ENCODE peak calls at places on chromosomes 7 and 10, in four cellular contexts. C is H1, T is H9, D is neuronal stem cell. U is an unnamed sample.

GRCh38 chr10:53256623-53257022 is 484.0 kb upstream of the MBL2 start:
- DNase-seq in C (peak; percentile 23), D (no peak), T (peak; percentile 31), U (no peak)

GRCh38 chr7:82122290-82122689 is 321.3 kb downstream of the CACNA2D1 start:
- DNase-seq in C (no peak), D (no peak), T (no peak), U (no peak)

GRCh38 chr7:491292-491957 is 28.2 kb downstream of the PDGFA start:
- DNase-seq in C (no peak), D (no peak), T (no peak), U (no peak)

GRCh38 chr7:90726120-90726519 is 130.0 kb downstream of the CDK14 start:
- DNase-seq in T (no peak), D (no peak), C (no peak), U (peak; percentile 34)

GRCh38 chr7:101983147-101983811 is 165.9 kb downstream of the CUX1 start:
- DNase-seq in D (no peak), C (no peak), T (no peak), U (no peak)

GRCh38 chr10:101217450-101218281 is 11.6 kb downstream of the LBX1 start:
- DNase-seq in C (no peak), D (peak; percentile 87), T (peak; percentile 88), U (peak; percentile 46)

GRCh38 chr10:91796332-91797076 is 1.7 kb upstream of the TNKS2 start:
- DNase-seq in D (no peak), T (peak; percentile 66), C (no peak), U (peak; percentile 21)

GRCh38 chr10:3785849-3786290 is 861 bp upstream of the KLF6 start:
- DNase-seq in T (peak; percentile 48), D (peak; percentile 35), C (no peak), U (peak; percentile 71)

GRCh38 chr10:75662715-75663114 is 231.3 kb downstream of the LRMDA start:
- DNase-seq in D (no peak), T (no peak), C (no peak), U (peak; percentile 93)

GRCh38 chr10:62763155-62763554 is 41.4 kb upstream of the ADO start:
- DNase-seq in C (no peak), D (no peak), T (no peak), U (no peak)

GRCh38 chr10:49176310-49177268 is 11.6 kb downstream of the TMEM273 start:
- DNase-seq in C (no peak), T (no peak), D (no peak), U (no peak)

GRCh38 chr7:142248-142955 is 50.0 kb upstream of the FAM20C start:
- DNase-seq in D (no peak), C (no peak), T (no peak), U (no peak)

GRCh38 chr10:68156373-68157185 is 47.3 kb downstream of the MYPN start:
- DNase-seq in T (peak; percentile 42), D (peak; percentile 36), C (no peak), U (peak; percentile 59)

GRCh38 chr7:33040803-33041516 is 21.6 kb downstream of the NT5C3A start:
- DNase-seq in D (no peak), C (no peak), T (no peak), U (peak; percentile 29)

GRCh38 chr7:118452128-118452527 is 227.6 kb downstream of the ANKRD7 start:
- DNase-seq in D (no peak), C (no peak), T (no peak), U (no peak)

GRCh38 chr7:117202511-117202910 is 120.3 kb downstream of the WNT2 start:
- DNase-seq in D (no peak), C (no peak), T (no peak), U (no peak)

GRCh38 chr10:99429521-99430095 is 816 bp downstream of the GOT1 start:
- DNase-seq in D (no peak), C (no peak), T (no peak), U (no peak)

GRCh38 chr7:156027821-156028220 is 215.6 kb upstream of the SHH start:
- DNase-seq in T (no peak), D (no peak), C (no peak), U (no peak)

GRCh38 chr7:108062250-108063014 is 59.5 kb upstream of the LAMB1 start:
- DNase-seq in D (no peak), T (no peak), C (no peak), U (no peak)

GRCh38 chr10:58217612-58218011 is 50.1 kb downstream of the IPMK start:
- DNase-seq in C (no peak), D (no peak), T (no peak), U (no peak)

GRCh38 chr7:75531359-75531821 is 39.3 kb downstream of the SPDYE5 start:
- DNase-seq in D (no peak), C (peak; percentile 19), T (peak; percentile 71), U (peak; percentile 40)

DNA sequence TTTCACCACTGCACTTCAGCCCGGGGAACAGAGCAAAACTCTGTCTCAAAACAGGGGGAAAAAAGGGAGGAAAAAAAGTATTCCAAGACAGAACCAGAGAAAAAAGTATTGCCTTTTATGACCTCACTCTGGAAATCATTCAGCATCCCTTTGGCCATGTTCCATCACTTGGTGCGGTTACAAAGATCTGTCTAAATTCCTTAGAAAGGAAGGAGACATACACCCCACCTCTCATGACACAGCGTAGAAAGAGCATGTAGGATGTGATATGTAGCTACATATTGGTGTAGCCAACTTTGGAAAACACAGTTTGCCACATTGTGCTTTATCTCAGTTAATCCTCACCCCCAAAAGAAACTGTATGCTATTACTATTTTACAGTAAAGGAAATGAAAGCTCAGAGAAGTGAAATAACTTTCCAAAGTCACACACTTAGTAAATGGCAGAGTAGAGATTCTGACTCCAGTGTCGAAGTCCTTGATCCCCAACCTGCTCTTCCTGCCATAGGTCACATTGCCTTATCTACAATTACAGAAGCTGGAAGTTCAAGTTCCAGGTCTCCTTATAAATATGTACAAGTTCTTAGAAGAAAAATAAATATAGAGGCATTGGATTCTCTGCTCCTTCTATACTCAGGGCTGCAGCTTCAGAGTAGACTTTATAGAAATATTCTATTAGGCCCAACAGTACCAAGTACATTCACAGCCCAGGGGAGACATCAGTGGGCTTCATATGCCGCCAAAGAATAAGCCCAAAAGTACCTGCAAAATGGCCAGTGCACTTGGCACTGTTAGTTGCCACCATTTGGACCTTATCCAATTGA is 91.6 kb upstream of the KMT2E start:
- DNase-seq in C (no peak), T (no peak), D (no peak), U (no peak)
- H2BK15ac ChIP-seq in C (no peak overlapping the region), T (no peak overlapping the region), D (no peak overlapping the region), U (no peak overlapping the region)

GRCh38 chr10:90245623-90246022 is 544.2 kb downstream of the KIF20B start:
- DNase-seq in D (no peak), T (no peak), C (no peak), U (peak; percentile 8)
- H2BK12ac ChIP-seq in D (no peak overlapping the region), T (no peak overlapping the region), C (no peak overlapping the region), U (no peak overlapping the region)

GRCh38 chr10:122505011-122505410 is 43.7 kb downstream of the HTRA1 start:
- DNase-seq in D (no peak), C (no peak), T (no peak), U (no peak)
- H3K14ac ChIP-seq in D (peak overlapping the region; percentile 67), C (no peak overlapping the region), T (no peak overlapping the region), U (no peak overlapping the region)

GRCh38 chr7:35267372-35267771 is 13.5 kb upstream of the TBX20 start:
- DNase-seq in T (no peak), D (no peak), C (no peak), U (no peak)
- H2BK15ac ChIP-seq in T (no peak overlapping the region), D (no peak overlapping the region), C (no peak overlapping the region), U (no peak overlapping the region)

GRCh38 chr10:855079-855478 is 76.4 kb downstream of the LARP4B start:
- DNase-seq in T (no peak), C (no peak), D (no peak), U (no peak)

GRCh38 chr10:860519-860918 is 71.0 kb downstream of the LARP4B start:
- DNase-seq in C (no peak), D (no peak), T (no peak), U (no peak)

GRCh38 chr10:855671-856070 is 75.8 kb downstream of the LARP4B start:
- DNase-seq in C (no peak), T (no peak), D (no peak), U (no peak)

GRCh38 chr10:853017-853416 is 78.5 kb downstream of the LARP4B start:
- DNase-seq in C (no peak), T (no peak), D (no peak), U (no peak)

GRCh38 chr10:856405-857157 is 74.9 kb downstream of the LARP4B start:
- DNase-seq in C (no peak), T (no peak), D (no peak), U (no peak)
- H2BK12ac ChIP-seq in C (no peak overlapping the region), T (no peak overlapping the region), D (no peak overlapping the region), U (no peak overlapping the region)

GRCh38 chr10:77274046-77274795 is 363.4 kb downstream of the KCNMA1 start:
- DNase-seq in T (no peak), C (no peak), D (no peak), U (peak; percentile 76)
- H3K14ac ChIP-seq in T (no peak overlapping the region), C (no peak overlapping the region), D (no peak overlapping the region), U (no peak overlapping the region)

DNA sequence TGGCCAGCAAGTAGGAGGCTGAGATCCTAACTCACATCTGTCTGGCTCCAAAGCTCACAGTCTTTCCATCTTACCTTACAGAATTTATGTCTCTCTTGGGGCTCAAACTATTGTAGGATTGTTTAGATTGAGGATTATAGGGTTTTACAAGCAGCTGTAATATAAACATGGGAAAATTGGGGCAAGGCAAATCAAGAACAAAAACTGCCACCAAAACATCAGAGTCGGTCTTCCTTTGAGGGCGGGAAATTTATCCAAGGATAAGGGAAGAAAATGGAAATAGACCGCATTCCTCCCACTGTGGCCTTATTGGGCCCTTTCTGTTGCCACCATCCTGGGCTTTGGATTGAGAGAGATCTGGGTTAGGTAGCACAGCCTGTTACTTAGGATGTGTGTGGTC is 22.5 kb downstream of the RBM20 start:
- DNase-seq in T (no peak), D (no peak), C (no peak), U (no peak)
- H2BK15ac ChIP-seq in T (no peak overlapping the region), D (no peak overlapping the region), C (no peak overlapping the region), U (no peak overlapping the region)